ENCODE peak calls at places on chromosomes 16 and 17, in five cellular contexts. K is GM23248, R is neural progenitor cell, H is PC-9, M is GM23338. U is an unnamed sample.
A peak's percentile ranks its signal among the peaks of the same experiment; 100 is the strongest.

GRCh38 chr16:27677300-27677699 is 127.4 kb downstream of the KATNIP start:
- DNase-seq in K (no peak), R (no peak), H (no peak), M (no peak), U (no peak)

GRCh38 chr16:54430491-54431030 is 144.0 kb upstream of the IRX3 start:
- DNase-seq in K (peak; percentile 93), R (peak; percentile 87), H (peak; percentile 84), M (no peak), U (no peak)

GRCh38 chr16:72935896-72936295 is 112.0 kb downstream of the ZFHX3 start:
- DNase-seq in K (no peak), R (no peak), H (no peak), M (no peak), U (no peak)

GRCh38 chr16:57591870-57592485 is 36.5 kb upstream of the ADGRG1 start:
- DNase-seq in K (no peak), R (no peak), H (no peak), M (no peak), U (no peak)

GRCh38 chr16:67260426-67261063 is 11.8 kb downstream of the SLC9A5 start:
- DNase-seq in K (peak; percentile 77), R (peak; percentile 64), H (peak; percentile 53), M (peak; percentile 65), U (peak; percentile 74)

GRCh38 chr16:88383401-88384221 is 852 bp downstream of the ZNF469 start:
- DNase-seq in K (peak; percentile 76), R (peak; percentile 58), H (no peak), M (peak; percentile 39), U (no peak)

GRCh38 chr17:61444831-61445230 is 7.4 kb upstream of the TBX4 start:
- DNase-seq in K (peak; percentile 32), R (no peak), H (no peak), M (no peak), U (no peak)

GRCh38 chr16:68385371-68385770 is 62.9 kb downstream of the SMPD3 start:
- DNase-seq in K (no peak), R (no peak), H (no peak), M (no peak), U (no peak)

GRCh38 chr17:6940186-6940649 is 55.6 kb upstream of the ALOX12 start:
- DNase-seq in K (no peak), R (no peak), H (no peak), M (no peak), U (peak; percentile 40)

GRCh38 chr16:75402821-75403475 is 30.4 kb downstream of the CFDP1 start:
- DNase-seq in K (peak; percentile 75), R (peak; percentile 16), H (peak; percentile 44), M (peak; percentile 60), U (no peak)

GRCh38 chr16:63530208-63530607 is 1494.0 kb upstream of the CDH8 start:
- DNase-seq in K (no peak), R (peak; percentile 11), H (no peak), M (peak; percentile 12), U (no peak)

GRCh38 chr17:6402258-6402657 is 32.7 kb downstream of the AIPL1 start:
- DNase-seq in K (peak; percentile 13), R (no peak), H (no peak), M (no peak), U (no peak)

GRCh38 chr16:91484-91883 is 13.5 kb downstream of the MPG start:
- DNase-seq in K (no peak), R (no peak), H (no peak), M (no peak), U (no peak)

GRCh38 chr17:10031606-10032005 is 126.5 kb upstream of the RCVRN start:
- DNase-seq in K (no peak), R (no peak), H (no peak), M (no peak), U (no peak)

GRCh38 chr17:35373984-35374765 is 754 bp upstream of the SLFN11 start:
- DNase-seq in K (peak; percentile 80), R (peak; percentile 58), H (no peak), M (peak; percentile 54), U (peak; percentile 62)

GRCh38 chr16:4200000-4200780 is 41.7 kb downstream of the SRL start:
- DNase-seq in K (peak; percentile 80), R (peak; percentile 63), H (peak; percentile 73), M (peak; percentile 76), U (peak; percentile 47)

GRCh38 chr17:69702078-69702477 is 287.6 kb downstream of the MAP2K6 start:
- DNase-seq in K (no peak), R (no peak), H (peak; percentile 56), M (no peak), U (no peak)

GRCh38 chr16:19677403-19677802 is 40.6 kb downstream of the KNOP1 start:
- DNase-seq in K (no peak), R (no peak), H (no peak), M (no peak), U (no peak)

GRCh38 chr16:66416981-66417700 is 10.0 kb upstream of the BEAN1 start:
- DNase-seq in K (peak; percentile 85), R (no peak), H (peak; percentile 79), M (no peak), U (no peak)

GRCh38 chr17:51434434-51435170 is 174.3 kb downstream of the UTP18 start:
- DNase-seq in K (no peak), R (no peak), H (peak; percentile 52), M (no peak), U (no peak)

GRCh38 chr16:20944861-20945390 is 44.4 kb downstream of the LYRM1 start:
- DNase-seq in K (peak; percentile 27), R (no peak), H (no peak), M (peak; percentile 16), U (peak; percentile 20)

DNA sequence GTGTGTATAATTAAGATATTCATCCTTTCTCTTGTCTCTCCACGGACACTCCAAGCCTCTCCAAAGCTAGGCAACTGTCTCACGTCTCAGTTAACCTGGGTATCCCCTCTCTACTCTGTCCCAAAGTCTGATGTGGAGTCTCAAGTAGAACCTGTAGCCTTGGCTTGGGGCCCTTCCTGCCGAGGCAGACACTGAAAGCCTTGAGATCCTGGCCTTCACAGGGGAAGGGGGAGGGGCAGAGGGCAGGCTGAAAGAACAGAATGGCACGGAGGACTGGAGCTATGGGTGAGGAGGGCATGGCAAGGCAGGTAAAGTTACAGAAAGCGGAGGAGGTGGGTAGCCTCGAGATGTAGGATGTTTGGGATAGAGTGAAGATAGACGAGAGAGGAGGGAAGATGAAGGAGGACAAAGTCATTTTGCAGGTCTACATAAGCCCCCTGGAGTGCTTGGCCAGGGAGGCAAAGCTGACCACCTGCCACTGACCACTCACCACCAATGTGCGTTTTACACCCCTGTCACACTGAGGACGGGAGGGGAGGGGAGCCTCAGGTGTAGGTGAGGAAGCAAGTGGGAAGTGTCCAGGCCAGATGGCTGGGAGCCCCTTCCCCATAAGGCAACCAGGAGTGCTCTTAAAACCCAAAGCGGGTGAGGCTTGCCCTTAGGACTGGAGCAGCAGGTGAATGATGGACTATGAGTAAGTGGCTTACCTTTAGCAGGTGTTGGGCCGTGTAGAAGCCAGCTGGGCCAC is 1.3 kb downstream of the FDXR start:
- DNase-seq in K (no peak), R (no peak), H (no peak), M (no peak), U (no peak)
- TF ChIP-seq EZH2 in K (no peak), R (no peak), H (no peak), M (no peak), U (no peak)

GRCh38 chr16:24992696-24993095 is 22.5 kb downstream of the ARHGAP17 start:
- DNase-seq in K (no peak), R (no peak), H (no peak), M (no peak), U (no peak)
- H3F3A ChIP-seq in K (peaks cover 45% of the 10 kb centered on the region), R (no peaks in the 10 kb centered on the region), H (peaks cover 40% of the 10 kb centered on the region), M (no peaks in the 10 kb centered on the region), U (no peaks in the 10 kb centered on the region)

GRCh38 chr17:27762527-27763305 is 37.6 kb downstream of the NOS2 start:
- DNase-seq in K (peak; percentile 45), R (peak; percentile 65), H (no peak), M (peak; percentile 68), U (peak; percentile 35)
- H3K4me1 ChIP-seq in K (no peaks in the 10 kb centered on the region), R (no peaks in the 10 kb centered on the region), H (no peaks in the 10 kb centered on the region), M (no peaks in the 10 kb centered on the region), U (no peaks in the 10 kb centered on the region)

DNA sequence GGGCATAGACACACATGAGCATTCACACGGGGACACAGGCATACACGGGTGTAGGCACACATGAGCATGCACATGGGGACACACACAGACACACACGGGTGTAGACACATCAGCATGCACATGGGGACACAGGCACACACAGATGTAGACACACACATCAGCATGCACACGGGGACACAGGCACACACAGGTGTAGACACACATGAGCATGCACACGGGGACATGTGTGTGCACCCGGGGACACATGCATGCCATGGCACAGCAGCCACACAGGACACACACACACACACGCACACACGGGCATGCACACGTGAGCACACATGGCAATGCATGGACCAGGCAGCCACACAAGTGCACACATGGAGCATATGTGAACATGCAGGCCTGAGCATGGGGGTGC is 5.2 kb upstream of the DCXR start:
- DNase-seq in K (no peak), R (no peak), H (no peak), M (no peak), U (no peak)
- TF ChIP-seq EZH2 in K (no peak), R (no peak), H (no peak), M (no peak), U (no peak)

GRCh38 chr17:66425751-66426396 is 123.5 kb downstream of the PRKCA start:
- DNase-seq in K (no peak), R (no peak), H (no peak), M (no peak), U (no peak)

GRCh38 chr17:66429680-66430079 is 127.3 kb downstream of the PRKCA start:
- DNase-seq in K (no peak), R (no peak), H (no peak), M (no peak), U (peak; percentile 24)

GRCh38 chr17:66423436-66423922 is 121.1 kb downstream of the PRKCA start:
- DNase-seq in K (peak; percentile 63), R (no peak), H (no peak), M (no peak), U (no peak)

GRCh38 chr17:66426397-66427033 is 124.1 kb downstream of the PRKCA start:
- DNase-seq in K (peak; percentile 11), R (no peak), H (no peak), M (peak; percentile 65), U (peak; percentile 42)

GRCh38 chr17:66427134-66427533 is 124.7 kb downstream of the PRKCA start:
- DNase-seq in K (no peak), R (no peak), H (no peak), M (no peak), U (no peak)
- H3F3A ChIP-seq in K (peaks cover 47% of the 10 kb centered on the region), R (no peaks in the 10 kb centered on the region), H (peaks cover 15% of the 10 kb centered on the region), M (no peaks in the 10 kb centered on the region), U (no peaks in the 10 kb centered on the region)

GRCh38 chr16:2032285-2033056 is 5.8 kb downstream of the NHERF2 start:
- DNase-seq in K (peak; percentile 44), R (no peak), H (no peak), M (no peak), U (no peak)
- H3K4me1 ChIP-seq in K (peaks cover 26% of the 10 kb centered on the region), R (peaks cover 7% of the 10 kb centered on the region), H (peaks cover 15% of the 10 kb centered on the region), M (no peaks in the 10 kb centered on the region), U (peaks cover 4% of the 10 kb centered on the region)

DNA sequence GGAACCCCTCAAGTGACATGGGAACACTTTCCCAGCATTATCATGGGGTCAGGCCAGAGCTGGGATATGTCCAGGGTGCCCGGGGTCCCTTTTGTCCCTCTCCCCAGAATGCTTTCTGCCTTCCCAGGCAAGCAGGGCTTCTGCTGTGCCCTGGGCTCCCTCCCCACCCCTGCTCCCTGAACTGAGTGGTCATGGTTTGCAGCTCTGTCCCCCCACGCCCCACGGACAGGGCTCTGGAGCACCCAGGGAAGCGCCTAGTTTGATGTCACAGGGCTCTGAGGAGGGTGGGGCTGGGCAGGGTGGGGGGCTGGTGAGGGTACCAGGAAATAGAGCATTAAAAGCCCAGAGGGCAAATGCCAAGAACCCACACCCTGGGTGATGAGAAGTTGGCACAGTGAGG is 92.3 kb downstream of the CCDC182 start:
- DNase-seq in K (no peak), R (no peak), H (no peak), M (no peak), U (no peak)
- TF ChIP-seq EZH2 in K (no peak), R (no peak), H (no peak), M (no peak), U (no peak)

GRCh38 chr17:64402469-64402868 is 11.8 kb upstream of the PECAM1 start:
- DNase-seq in K (no peak), R (no peak), H (no peak), M (no peak), U (no peak)
- H3F3A ChIP-seq in K (peaks cover 7% of the 10 kb centered on the region), R (no peaks in the 10 kb centered on the region), H (peaks cover 100% of the 10 kb centered on the region), M (no peaks in the 10 kb centered on the region), U (no peaks in the 10 kb centered on the region)